ENCODE peak calls at places on chromosome 1, in nine cellular contexts. One of them, this sample, is unnamed.

GRCh38 chr1:155064109-155064812 is 721 bp downstream of the EFNA4 start:
- DNase-seq in GDM1: no peak
- DNase-seq in fibroblast of pulmonary artery: no peak
- DNase-seq in sciatic nerve: no peak
- DNase-seq in amniotic stem cell: no peak
- DNase-seq in NCI-H345: peak
- DNase-seq in heart right ventricle: no peak
- DNase-seq in fibroblast of villous mesenchyme: peak
- DNase-seq in EH: peak
- DNase-seq in this sample: peak

GRCh38 chr1:168145184-168146159 is 8.7 kb upstream of the GPR161 start:
- DNase-seq in GDM1: peak
- DNase-seq in fibroblast of pulmonary artery: peak
- DNase-seq in sciatic nerve: peak
- DNase-seq in amniotic stem cell: peak
- DNase-seq in NCI-H345: peak
- DNase-seq in heart right ventricle: peak
- DNase-seq in fibroblast of villous mesenchyme: peak
- DNase-seq in EH: peak
- DNase-seq in this sample: peak

GRCh38 chr1:160768295-160768657 is 27.7 kb upstream of the LY9 start:
- DNase-seq in GDM1: peak
- DNase-seq in fibroblast of pulmonary artery: peak
- DNase-seq in sciatic nerve: no peak
- DNase-seq in amniotic stem cell: no peak
- DNase-seq in NCI-H345: no peak
- DNase-seq in heart right ventricle: peak
- DNase-seq in fibroblast of villous mesenchyme: peak
- DNase-seq in EH: peak
- DNase-seq in this sample: peak

GRCh38 chr1:211843018-211843417 is 12.5 kb upstream of the LPGAT1 start:
- DNase-seq in GDM1: no peak
- DNase-seq in fibroblast of pulmonary artery: no peak
- DNase-seq in sciatic nerve: no peak
- DNase-seq in amniotic stem cell: no peak
- DNase-seq in NCI-H345: no peak
- DNase-seq in heart right ventricle: no peak
- DNase-seq in fibroblast of villous mesenchyme: peak
- DNase-seq in EH: peak
- DNase-seq in this sample: no peak

GRCh38 chr1:203572134-203572625 is 54.5 kb upstream of the ATP2B4 start:
- DNase-seq in GDM1: no peak
- DNase-seq in fibroblast of pulmonary artery: peak
- DNase-seq in sciatic nerve: no peak
- DNase-seq in amniotic stem cell: no peak
- DNase-seq in NCI-H345: no peak
- DNase-seq in heart right ventricle: no peak
- DNase-seq in fibroblast of villous mesenchyme: peak
- DNase-seq in EH: peak
- DNase-seq in this sample: no peak

GRCh38 chr1:183845681-183846080 is 40.8 kb downstream of the RGL1 start:
- DNase-seq in GDM1: no peak
- DNase-seq in fibroblast of pulmonary artery: peak
- DNase-seq in sciatic nerve: no peak
- DNase-seq in amniotic stem cell: no peak
- DNase-seq in NCI-H345: no peak
- DNase-seq in heart right ventricle: no peak
- DNase-seq in fibroblast of villous mesenchyme: peak
- DNase-seq in EH: peak
- DNase-seq in this sample: no peak

GRCh38 chr1:1175221-1176062 is 1.8 kb downstream of the TTLL10 start:
- DNase-seq in GDM1: no peak
- DNase-seq in fibroblast of pulmonary artery: no peak
- DNase-seq in sciatic nerve: no peak
- DNase-seq in amniotic stem cell: no peak
- DNase-seq in NCI-H345: peak
- DNase-seq in heart right ventricle: no peak
- DNase-seq in fibroblast of villous mesenchyme: no peak
- DNase-seq in EH: no peak
- DNase-seq in this sample: peak

GRCh38 chr1:234139966-234140365 is 233.3 kb upstream of the COA6 start:
- DNase-seq in GDM1: no peak
- DNase-seq in fibroblast of pulmonary artery: peak
- DNase-seq in sciatic nerve: no peak
- DNase-seq in amniotic stem cell: no peak
- DNase-seq in NCI-H345: no peak
- DNase-seq in heart right ventricle: no peak
- DNase-seq in fibroblast of villous mesenchyme: peak
- DNase-seq in EH: peak
- DNase-seq in this sample: no peak

GRCh38 chr1:12433323-12434053 is 184.5 kb downstream of the DHRS3 start:
- DNase-seq in GDM1: no peak
- DNase-seq in fibroblast of pulmonary artery: peak
- DNase-seq in sciatic nerve: peak
- DNase-seq in amniotic stem cell: no peak
- DNase-seq in NCI-H345: no peak
- DNase-seq in heart right ventricle: peak
- DNase-seq in fibroblast of villous mesenchyme: peak
- DNase-seq in EH: peak
- DNase-seq in this sample: no peak

GRCh38 chr1:59057211-59057694 is 239.6 kb upstream of the FGGY start:
- DNase-seq in GDM1: no peak
- DNase-seq in fibroblast of pulmonary artery: peak
- DNase-seq in sciatic nerve: peak
- DNase-seq in amniotic stem cell: peak
- DNase-seq in NCI-H345: peak
- DNase-seq in heart right ventricle: peak
- DNase-seq in fibroblast of villous mesenchyme: peak
- DNase-seq in EH: peak
- DNase-seq in this sample: no peak

GRCh38 chr1:192866224-192866868 is 57.5 kb downstream of the RGS2 start:
- DNase-seq in GDM1: no peak
- DNase-seq in fibroblast of pulmonary artery: no peak
- DNase-seq in sciatic nerve: no peak
- DNase-seq in amniotic stem cell: no peak
- DNase-seq in NCI-H345: no peak
- DNase-seq in heart right ventricle: no peak
- DNase-seq in fibroblast of villous mesenchyme: no peak
- DNase-seq in EH: no peak
- DNase-seq in this sample: peak

GRCh38 chr1:25343872-25344271 is 5.7 kb downstream of the TMEM50A start:
- DNase-seq in GDM1: no peak
- DNase-seq in fibroblast of pulmonary artery: peak
- DNase-seq in sciatic nerve: no peak
- DNase-seq in amniotic stem cell: no peak
- DNase-seq in NCI-H345: no peak
- DNase-seq in heart right ventricle: no peak
- DNase-seq in fibroblast of villous mesenchyme: peak
- DNase-seq in EH: peak
- DNase-seq in this sample: no peak

GRCh38 chr1:217431395-217431794 is 199.5 kb downstream of the GPATCH2 start:
- DNase-seq in GDM1: no peak
- DNase-seq in fibroblast of pulmonary artery: peak
- DNase-seq in sciatic nerve: no peak
- DNase-seq in amniotic stem cell: no peak
- DNase-seq in NCI-H345: peak
- DNase-seq in heart right ventricle: no peak
- DNase-seq in fibroblast of villous mesenchyme: no peak
- DNase-seq in EH: peak
- DNase-seq in this sample: no peak